ENCODE peak calls at places on chromosomes 2 and 18, in eight cellular contexts. S is CD8-positive, alpha-beta T cell; J is adrenal gland; U is PC-3; E is GM23338; Y is PC-9; F is ovary; O is transverse colon. V is an unnamed sample.

GRCh38 chr2:189439342-189439741 is 1.9 kb upstream of the WDR75 start:
- DNase-seq in S (no peak), U (peak), Y (no peak), O (no peak), F (no peak), E (peak), J (no peak), V (no peak)

GRCh38 chr2:101619191-101619591 is 78.3 kb upstream of the MAP4K4 start:
- DNase-seq in E (no peak), U (no peak), S (no peak), J (peak), Y (no peak), F (no peak), O (peak), V (no peak)

GRCh38 chr2:3656762-3657691 is 973 bp upstream of the ALLC start:
- DNase-seq in O (no peak), Y (no peak), U (no peak), F (peak), J (peak), E (no peak), S (no peak), V (no peak)

GRCh38 chr2:46632349-46632748 is 153.0 kb downstream of the TMEM247 start:
- DNase-seq in U (peak), E (peak), J (no peak), S (no peak), F (no peak), Y (no peak), O (no peak), V (peak)

GRCh38 chr2:3099860-3100234 is 277.8 kb downstream of the EIPR1 start:
- DNase-seq in F (no peak), J (no peak), O (no peak), S (no peak), E (no peak), U (no peak), Y (no peak), V (no peak)

GRCh38 chr2:196160101-196160500 is 11.3 kb downstream of the STK17B start:
- DNase-seq in E (peak), U (peak), O (peak), S (peak), J (peak), F (no peak), Y (peak), V (peak)

GRCh38 chr2:1887106-1887505 is 142.8 kb upstream of the PXDN start:
- DNase-seq in Y (no peak), U (no peak), O (no peak), E (no peak), S (no peak), J (no peak), F (no peak), V (no peak)

GRCh38 chr2:392181-392920 is 104.5 kb upstream of the ALKAL2 start:
- DNase-seq in F (no peak), U (no peak), O (no peak), J (no peak), Y (no peak), E (no peak), S (no peak), V (no peak)

GRCh38 chr18:657311-657997 is at the start of gene TYMS:
- DNase-seq in O (peak), E (peak), F (peak), U (peak), Y (peak), S (peak), J (no peak), V (peak)

GRCh38 chr2:113686537-113686936 is 59.5 kb downstream of the RABL2A start:
- DNase-seq in Y (no peak), J (no peak), U (peak), O (no peak), F (no peak), E (no peak), S (no peak), V (no peak)

GRCh38 chr18:49476664-49477411 is 10.2 kb downstream of the C18orf32 start:
- DNase-seq in U (peak), O (no peak), E (peak), S (no peak), J (peak), Y (peak), F (no peak), V (peak)

GRCh38 chr2:172101707-172102158 is 967 bp downstream of the DLX2 start:
- DNase-seq in S (no peak), E (peak), J (no peak), O (no peak), U (no peak), F (peak), Y (no peak), V (no peak)

GRCh38 chr18:77107218-77107815 is 25.3 kb downstream of the MBP start:
- DNase-seq in U (no peak), Y (no peak), S (no peak), O (no peak), J (no peak), F (no peak), E (no peak), V (no peak)

GRCh38 chr18:77110400-77110799 is 22.2 kb downstream of the MBP start:
- DNase-seq in O (no peak), J (no peak), F (no peak), U (no peak), E (peak), S (no peak), Y (no peak), V (no peak)

GRCh38 chr18:77108001-77108692 is 24.4 kb downstream of the MBP start:
- DNase-seq in Y (no peak), E (no peak), F (peak), J (peak), O (peak), S (no peak), U (no peak), V (no peak)

GRCh38 chr18:77110936-77111335 is 21.6 kb downstream of the MBP start:
- DNase-seq in E (no peak), O (no peak), F (no peak), Y (no peak), S (no peak), U (no peak), J (no peak), V (no peak)

GRCh38 chr18:77108821-77109692 is 23.5 kb downstream of the MBP start:
- DNase-seq in Y (no peak), U (no peak), O (no peak), F (no peak), J (no peak), E (no peak), S (no peak), V (no peak)
- H3K27ac ChIP-seq in Y (no peak), U (no peak), O (peak), F (peak), J (peak), E (no peak), S (no peak), V (no peak)

DNA sequence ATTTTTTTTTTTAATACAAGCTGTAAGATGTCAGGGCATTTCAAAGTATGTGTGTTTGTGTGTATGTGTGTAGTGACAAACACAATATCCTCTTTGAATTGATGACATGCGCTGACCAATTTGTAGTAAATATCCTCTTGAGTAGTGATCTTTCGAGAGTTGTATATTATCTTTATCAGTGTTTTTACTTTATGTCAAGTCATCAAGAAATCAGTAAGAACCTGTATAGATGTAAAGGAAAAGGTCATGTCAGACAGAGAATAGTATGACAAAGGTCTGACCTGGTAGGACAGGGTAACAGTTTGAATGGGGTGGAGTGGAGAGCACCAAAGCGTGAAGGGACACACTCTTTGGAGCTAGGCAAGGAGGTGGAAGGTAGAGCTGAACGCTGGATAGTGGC is 1931.4 kb upstream of the CELF4 start:
- DNase-seq in U (no peak), Y (no peak), J (no peak), S (no peak), F (no peak), E (no peak), O (no peak), V (no peak)
- TF ChIP-seq CTCF in U (no peak), Y (no peak), J (no peak), S (no peak), F (no peak), E (no peak), O (no peak), V (no peak)

GRCh38 chr2:159202568-159203071 is 83.9 kb downstream of the WDSUB1 start:
- DNase-seq in O (peak), U (peak), Y (no peak), E (no peak), J (peak), S (no peak), F (no peak), V (no peak)

GRCh38 chr2:159208449-159208848 is 78.1 kb downstream of the WDSUB1 start:
- DNase-seq in U (no peak), E (no peak), S (no peak), F (no peak), Y (no peak), O (no peak), J (no peak), V (no peak)

GRCh38 chr2:159209341-159210306 is 76.9 kb downstream of the WDSUB1 start:
- DNase-seq in E (no peak), F (no peak), J (no peak), S (peak), Y (no peak), O (peak), U (no peak), V (no peak)

GRCh38 chr2:159204381-159204780 is 82.1 kb downstream of the WDSUB1 start:
- DNase-seq in U (no peak), O (no peak), J (no peak), E (no peak), S (no peak), F (no peak), Y (no peak), V (no peak)

DNA sequence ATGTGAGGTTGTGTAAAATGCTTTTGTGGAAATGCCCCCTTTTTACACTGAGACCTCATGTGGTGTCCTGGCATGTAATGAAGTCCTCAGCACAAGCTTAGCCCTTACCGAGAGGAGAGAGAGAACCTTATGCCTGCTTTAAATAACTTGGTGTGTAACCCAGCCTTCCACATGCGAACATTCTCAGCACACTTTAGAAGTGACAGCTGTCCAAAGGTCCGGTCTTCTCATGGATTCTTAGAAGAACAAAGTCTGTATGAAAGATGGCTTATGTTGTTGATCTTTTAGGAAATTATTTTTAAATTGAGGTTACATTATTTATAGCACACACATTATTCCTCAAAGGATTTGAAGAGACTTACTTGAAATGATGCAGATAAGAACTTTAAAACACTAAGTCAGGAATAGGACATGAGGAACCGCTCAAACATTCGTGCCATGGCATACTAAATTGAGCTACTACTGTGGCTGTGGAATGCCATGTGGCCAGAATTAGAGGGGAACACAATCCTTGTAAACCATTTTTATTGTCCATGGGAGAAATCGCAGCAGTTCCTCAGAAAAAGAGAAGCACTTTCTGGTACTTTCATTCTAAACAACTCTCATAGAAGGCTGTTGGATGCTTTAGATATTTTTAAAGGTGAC is 79.6 kb downstream of the WDSUB1 start:
- DNase-seq in O (no peak), U (no peak), J (no peak), E (no peak), S (no peak), Y (no peak), F (no peak), V (no peak)
- H3K27ac ChIP-seq in O (no peak), U (no peak), J (no peak), E (no peak), S (no peak), Y (no peak), F (no peak), V (no peak)

DNA sequence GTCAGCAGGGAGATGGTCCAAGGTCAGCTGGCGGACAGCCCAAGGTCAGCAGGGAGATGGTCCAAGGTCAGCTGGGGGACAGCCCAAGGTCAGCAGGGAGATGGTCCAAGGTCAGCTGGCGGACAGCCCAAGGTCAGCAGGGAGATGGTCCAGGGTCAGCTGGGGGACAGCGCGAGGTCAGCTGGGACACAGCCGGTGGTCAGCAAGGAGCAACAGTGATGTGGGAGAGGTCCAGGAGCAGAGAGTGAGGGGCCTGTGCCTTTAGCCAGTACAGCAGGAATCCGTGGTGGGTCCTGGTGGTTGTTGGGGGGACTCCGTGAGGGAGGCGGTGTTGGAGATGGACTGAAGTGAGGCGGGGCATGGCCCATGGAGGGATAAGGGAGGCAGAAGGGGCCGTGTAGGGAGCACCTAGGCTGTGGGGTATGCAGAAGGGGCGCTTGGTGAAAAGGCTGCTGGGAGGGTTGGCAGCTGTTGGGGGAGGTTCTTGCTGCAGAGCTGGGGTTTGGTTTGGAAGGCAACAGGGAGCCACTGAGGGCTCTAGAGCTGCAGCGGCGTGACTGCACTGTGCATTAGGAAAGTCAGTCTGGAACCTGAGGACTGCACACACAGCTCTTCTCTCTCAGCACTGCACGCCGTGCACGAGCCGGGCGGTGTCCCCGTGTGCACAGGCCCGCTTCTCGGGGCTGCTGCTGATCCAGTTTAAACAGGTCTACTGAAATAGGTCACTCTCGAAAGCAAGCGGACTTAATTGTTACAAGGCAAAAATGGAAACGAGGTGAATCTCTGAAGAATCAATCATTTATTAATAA is 76.1 kb upstream of the HDAC4 start:
- DNase-seq in S (no peak), E (no peak), U (no peak), Y (no peak), F (no peak), J (no peak), O (no peak), V (no peak)
- TF ChIP-seq CTCF in S (no peak), E (no peak), U (no peak), Y (no peak), F (no peak), J (no peak), O (no peak), V (no peak)